ENCODE peak calls at places on chromosomes 13 and 19, in four cellular contexts. T, G, M and R are unnamed samples.
A peak's percentile ranks its signal among the peaks of the same experiment; 100 is the strongest.

GRCh38 chr13:113078895-113079720 is 26.5 kb upstream of the F7 start:
- DNase-seq in G (no peak), T (no peak), M (no peak), R (no peak)

GRCh38 chr19:633786-634639 is 676 bp upstream of the POLRMT start:
- DNase-seq in T (no peak), G (no peak), M (no peak), R (peak; percentile 31)

GRCh38 chr19:27794444-27795042 is 1418.4 kb downstream of the UQCRFS1 start:
- DNase-seq in T (no peak), G (no peak), M (no peak), R (peak; percentile 29)

GRCh38 chr19:52237771-52238400 is 31.5 kb upstream of the ZNF766 start:
- DNase-seq in G (peak; percentile 21), T (peak; percentile 32), M (no peak), R (peak; percentile 65)

GRCh38 chr19:41936416-41936850 is 8.2 kb upstream of the ERFL start:
- DNase-seq in M (no peak), T (no peak), G (no peak), R (no peak)

GRCh38 chr19:34639491-34640085 is 37.4 kb downstream of the SCGB2B2 start:
- DNase-seq in M (no peak), T (no peak), G (peak; percentile 47), R (peak; percentile 74)

GRCh38 chr13:98118865-98119264 is 24.0 kb upstream of the FARP1 start:
- DNase-seq in G (no peak), T (no peak), M (no peak), R (no peak)

GRCh38 chr13:20826810-20827560 is 53.2 kb upstream of the EEF1AKMT1 start:
- DNase-seq in G (no peak), M (no peak), T (no peak), R (no peak)

GRCh38 chr13:91592050-91593014 is 193.9 kb downstream of the GPC5 start:
- DNase-seq in T (no peak), G (no peak), M (no peak), R (no peak)

GRCh38 chr13:44317752-44318550 is 55.7 kb upstream of the SERP2 start:
- DNase-seq in G (no peak), M (no peak), T (no peak), R (no peak)

GRCh38 chr13:114049026-114049425 is 75.2 kb upstream of the C13orf46 start:
- DNase-seq in T (no peak), G (no peak), M (no peak), R (peak; percentile 81)

GRCh38 chr13:51645154-51645650 is 60.9 kb downstream of the WDFY2 start:
- DNase-seq in M (no peak), G (peak; percentile 49), T (no peak), R (peak; percentile 34)

GRCh38 chr13:84994582-84994981 is 804.6 kb downstream of the SLITRK6 start:
- DNase-seq in G (no peak), T (no peak), M (no peak), R (no peak)

GRCh38 chr19:29841209-29841558 is 29.4 kb downstream of the CCNE1 start:
- DNase-seq in M (no peak), T (no peak), G (no peak), R (no peak)

GRCh38 chr13:111547726-111548273 is 227.4 kb downstream of the TEX29 start:
- DNase-seq in G (no peak), M (no peak), T (no peak), R (no peak)

GRCh38 chr19:5128932-5129389 is 160.0 kb downstream of the KDM4B start:
- DNase-seq in G (no peak), M (no peak), T (no peak), R (no peak)

GRCh38 chr13:85095887-85096286 is 703.3 kb downstream of the SLITRK6 start:
- DNase-seq in M (no peak), G (no peak), T (no peak), R (no peak)

GRCh38 chr13:113828282-113828825 is 35.5 kb downstream of the GAS6 start:
- DNase-seq in G (no peak), M (no peak), T (no peak), R (no peak)

GRCh38 chr19:19742773-19743172 is 9.9 kb upstream of the ZNF14 start:
- DNase-seq in T (no peak), M (no peak), G (no peak), R (no peak)

GRCh38 chr13:51729853-51730553 is 74.0 kb downstream of the DHRS12 start:
- DNase-seq in T (peak; percentile 76), M (peak; percentile 29), G (peak; percentile 57), R (no peak)

GRCh38 chr13:67726979-67727378 is 496.8 kb upstream of the PCDH9 start:
- DNase-seq in T (no peak), M (no peak), G (no peak), R (no peak)

GRCh38 chr19:18062043-18062442 is 24.7 kb downstream of the IL12RB1 start:
- DNase-seq in M (no peak), G (no peak), T (no peak), R (no peak)

DNA sequence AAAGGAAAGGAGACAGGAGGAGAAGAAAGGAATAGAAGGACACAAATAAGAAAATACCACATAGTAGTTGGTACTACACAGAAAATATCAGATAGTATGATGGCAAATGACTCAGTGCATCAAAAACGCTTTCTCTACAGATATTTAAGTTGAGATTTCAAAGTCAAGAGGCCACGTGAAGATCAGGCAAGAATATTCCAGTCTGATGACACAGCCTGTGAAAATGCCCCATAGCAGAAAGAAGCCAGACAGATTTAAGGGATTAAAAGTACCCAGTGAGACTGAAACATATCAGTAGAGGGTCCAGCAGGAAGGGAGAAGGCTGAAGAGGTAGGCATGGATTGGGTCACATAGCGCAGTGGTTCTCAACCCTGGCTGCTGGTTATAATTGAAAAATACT is 113.7 kb downstream of the VWA8 start:
- DNase-seq in T (no peak), M (no peak), G (no peak), R (no peak)
- H3K4me3 ChIP-seq in T (no peak overlapping the region), M (no peak overlapping the region), G (no peak overlapping the region), R (no peak overlapping the region)

DNA sequence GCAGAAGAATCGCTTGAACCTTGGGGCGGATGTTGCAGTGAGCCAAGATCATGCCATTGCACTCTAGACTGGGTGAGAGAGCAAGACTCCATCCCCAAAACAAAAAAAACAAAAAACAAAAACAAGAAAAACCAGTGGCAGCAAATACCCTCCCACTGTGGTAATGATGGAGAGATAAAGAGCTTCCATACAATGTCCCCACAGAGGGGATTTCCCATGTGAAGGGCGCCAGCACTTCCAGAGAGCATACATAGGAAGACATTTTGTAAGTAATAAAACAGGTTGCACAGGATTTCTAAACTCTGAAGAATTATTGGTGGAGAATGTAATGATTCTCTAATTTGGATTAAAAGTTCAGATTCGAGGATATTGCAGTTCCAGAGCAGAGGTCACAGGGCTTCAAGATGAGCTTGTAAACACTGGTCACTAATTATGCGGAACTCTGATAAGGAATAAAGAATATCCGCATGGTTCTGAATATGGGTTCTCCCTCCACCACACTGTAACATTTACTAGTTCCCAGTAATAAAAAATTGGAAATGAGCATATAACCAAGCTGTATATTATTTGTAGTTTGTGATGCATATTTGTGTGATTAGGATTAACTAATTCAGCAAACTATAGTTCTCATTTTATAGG is 290.1 kb upstream of the SLC10A2 start:
- DNase-seq in T (no peak), G (no peak), M (no peak), R (no peak)
- TF ChIP-seq CTCF in T (no peak), G (no peak), M (no peak), R (no peak)

GRCh38 chr19:12145348-12145747 is 5.2 kb upstream of the ZNF20 start:
- DNase-seq in G (no peak), M (no peak), T (no peak), R (no peak)
- H3K4me3 ChIP-seq in G (no peak overlapping the region), M (no peak overlapping the region), T (no peak overlapping the region), R (no peak overlapping the region)

GRCh38 chr13:110524484-110525254 is 36.9 kb downstream of the RAB20 start:
- DNase-seq in G (no peak), M (no peak), T (no peak), R (no peak)

GRCh38 chr13:110523180-110523579 is 38.3 kb downstream of the RAB20 start:
- DNase-seq in T (no peak), M (no peak), G (no peak), R (no peak)

GRCh38 chr13:110523838-110524237 is 37.7 kb downstream of the RAB20 start:
- DNase-seq in M (no peak), T (no peak), G (no peak), R (no peak)

GRCh38 chr13:110528371-110528770 is 33.2 kb downstream of the RAB20 start:
- DNase-seq in M (no peak), G (peak; percentile 24), T (no peak), R (no peak)

DNA sequence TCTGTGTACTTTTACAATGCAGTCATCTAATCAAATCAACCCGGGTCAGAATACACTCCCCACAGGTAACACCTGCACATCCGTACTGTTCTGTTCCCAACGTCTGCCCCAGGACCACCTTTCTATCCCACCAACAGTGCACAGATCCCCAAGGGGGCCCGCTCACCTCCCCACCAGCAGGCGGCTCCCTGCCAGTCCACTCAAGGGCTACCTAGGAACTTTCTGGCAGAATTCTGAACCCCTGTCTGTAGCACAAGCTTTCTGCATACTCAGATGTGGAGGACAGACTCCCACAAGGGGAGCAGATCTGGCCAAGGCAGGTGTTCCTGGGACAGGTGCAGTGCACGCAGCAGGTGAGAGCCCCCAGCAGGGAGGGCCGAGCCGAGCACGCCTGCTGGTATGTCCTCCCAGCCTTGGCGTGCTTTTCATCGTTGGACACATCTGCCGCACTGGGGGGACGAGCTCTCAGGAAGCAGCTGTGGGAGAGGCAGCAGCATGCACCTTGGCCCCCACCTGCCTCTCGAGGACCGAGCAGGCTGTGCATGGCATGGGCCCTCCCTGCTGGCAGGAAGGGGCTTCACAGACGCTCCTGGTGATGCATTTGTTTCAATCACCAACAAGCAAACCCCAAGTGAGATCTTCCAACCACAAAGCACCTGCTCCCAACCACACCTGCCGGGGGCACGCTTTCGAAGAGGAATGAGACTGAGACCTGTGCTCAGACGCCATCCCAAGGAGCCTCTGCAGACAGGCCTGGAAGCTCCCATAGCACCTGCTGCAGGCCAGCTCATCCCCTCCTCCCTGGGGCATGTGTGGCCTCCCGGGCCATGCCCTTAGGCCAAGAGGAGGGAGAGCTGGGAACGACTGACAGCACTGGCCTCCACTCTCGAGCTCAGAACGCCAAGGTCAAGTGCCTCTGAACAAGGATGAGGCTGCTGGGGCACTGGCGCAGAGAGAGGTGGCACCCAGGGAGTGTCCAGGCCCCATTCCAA is 35.9 kb downstream of the RAB20 start:
- DNase-seq in M (no peak), G (no peak), T (no peak), R (peak; percentile 75)
- TF ChIP-seq CTCF in M (no peak), G (no peak), T (no peak), R (peak; percentile 26)

GRCh38 chr19:55300821-55301458 is 17.1 kb downstream of the BRSK1 start:
- DNase-seq in T (no peak), G (no peak), M (no peak), R (no peak)

GRCh38 chr19:55303477-55303876 is 19.7 kb downstream of the BRSK1 start:
- DNase-seq in M (no peak), T (no peak), G (no peak), R (no peak)

GRCh38 chr19:55299991-55300390 is 16.2 kb downstream of the BRSK1 start:
- DNase-seq in M (no peak), G (no peak), T (no peak), R (no peak)

GRCh38 chr19:55304279-55304978 is 20.6 kb downstream of the BRSK1 start:
- DNase-seq in G (no peak), T (no peak), M (no peak), R (peak; percentile 78)

GRCh38 chr19:55301459-55302331 is 17.9 kb downstream of the BRSK1 start:
- DNase-seq in G (no peak), T (peak; percentile 74), M (peak; percentile 36), R (peak; percentile 89)
- H3K4me3 ChIP-seq in G (peak overlapping the region; percentile 43), T (peak overlapping the region; percentile 34), M (peak overlapping the region; percentile 52), R (peak overlapping the region; percentile 58)